ENCODE peak calls at places on chromosomes 12 and 14, in five cellular contexts. One of them, this sample, is unnamed.

GRCh38 chr12:30437616-30438015 is 258.1 kb downstream of the IPO8 start:
- DNase-seq in Panc1: no peak
- DNase-seq in transverse colon: no peak
- DNase-seq in left lung: no peak
- DNase-seq in ovary: no peak
- DNase-seq in this sample: no peak

GRCh38 chr14:37588667-37588955 is 6.4 kb downstream of the FOXA1 start:
- DNase-seq in ovary: no peak
- DNase-seq in Panc1: no peak
- DNase-seq in left lung: no peak
- DNase-seq in transverse colon: peak
- DNase-seq in this sample: no peak

GRCh38 chr14:70339970-70340369 is 19.5 kb downstream of the COX16 start:
- DNase-seq in transverse colon: no peak
- DNase-seq in left lung: no peak
- DNase-seq in ovary: no peak
- DNase-seq in Panc1: no peak
- DNase-seq in this sample: no peak

GRCh38 chr12:28051516-28052456 is 79.3 kb upstream of the PTHLH start:
- DNase-seq in left lung: no peak
- DNase-seq in ovary: no peak
- DNase-seq in transverse colon: no peak
- DNase-seq in Panc1: no peak
- DNase-seq in this sample: no peak

GRCh38 chr12:6343518-6343917 is 1.6 kb upstream of the TNFRSF1A start:
- DNase-seq in Panc1: no peak
- DNase-seq in ovary: no peak
- DNase-seq in left lung: no peak
- DNase-seq in transverse colon: no peak
- DNase-seq in this sample: no peak

GRCh38 chr14:98408713-98409112 is 863.3 kb downstream of the BCL11B start:
- DNase-seq in transverse colon: no peak
- DNase-seq in Panc1: no peak
- DNase-seq in left lung: no peak
- DNase-seq in ovary: no peak
- DNase-seq in this sample: no peak

GRCh38 chr12:122421263-122421814 is 1.1 kb downstream of the CLIP1 start:
- DNase-seq in ovary: peak
- DNase-seq in transverse colon: peak
- DNase-seq in left lung: peak
- DNase-seq in Panc1: no peak
- DNase-seq in this sample: peak

GRCh38 chr12:108890208-108890607 is 10.3 kb downstream of the DAO start:
- DNase-seq in transverse colon: no peak
- DNase-seq in Panc1: no peak
- DNase-seq in left lung: no peak
- DNase-seq in ovary: no peak
- DNase-seq in this sample: no peak

GRCh38 chr12:122412851-122413433 is 9.5 kb downstream of the CLIP1 start:
- DNase-seq in ovary: no peak
- DNase-seq in transverse colon: no peak
- DNase-seq in Panc1: no peak
- DNase-seq in left lung: no peak
- DNase-seq in this sample: no peak

GRCh38 chr12:79547044-79547734 is 143.6 kb downstream of the PAWR start:
- DNase-seq in Panc1: peak
- DNase-seq in ovary: no peak
- DNase-seq in transverse colon: peak
- DNase-seq in left lung: no peak
- DNase-seq in this sample: no peak

GRCh38 chr14:90253826-90254225 is 2.5 kb upstream of the PSMC1 start:
- DNase-seq in Panc1: no peak
- DNase-seq in left lung: no peak
- DNase-seq in transverse colon: no peak
- DNase-seq in ovary: no peak
- DNase-seq in this sample: no peak

GRCh38 chr12:11753151-11753501 is 103.7 kb downstream of the ETV6 start:
- DNase-seq in ovary: no peak
- DNase-seq in Panc1: no peak
- DNase-seq in left lung: no peak
- DNase-seq in transverse colon: peak
- DNase-seq in this sample: no peak

GRCh38 chr12:31035944-31036665 is 37.6 kb upstream of the DDX11 start:
- DNase-seq in transverse colon: no peak
- DNase-seq in Panc1: no peak
- DNase-seq in ovary: no peak
- DNase-seq in left lung: no peak
- DNase-seq in this sample: no peak

GRCh38 chr14:56216631-56217379 is 98.6 kb downstream of the PELI2 start:
- DNase-seq in left lung: no peak
- DNase-seq in transverse colon: peak
- DNase-seq in ovary: peak
- DNase-seq in Panc1: no peak
- DNase-seq in this sample: no peak

GRCh38 chr14:77902806-77903205 is 102.9 kb downstream of the ADCK1 start:
- DNase-seq in Panc1: no peak
- DNase-seq in left lung: no peak
- DNase-seq in ovary: no peak
- DNase-seq in transverse colon: no peak
- DNase-seq in this sample: no peak

DNA sequence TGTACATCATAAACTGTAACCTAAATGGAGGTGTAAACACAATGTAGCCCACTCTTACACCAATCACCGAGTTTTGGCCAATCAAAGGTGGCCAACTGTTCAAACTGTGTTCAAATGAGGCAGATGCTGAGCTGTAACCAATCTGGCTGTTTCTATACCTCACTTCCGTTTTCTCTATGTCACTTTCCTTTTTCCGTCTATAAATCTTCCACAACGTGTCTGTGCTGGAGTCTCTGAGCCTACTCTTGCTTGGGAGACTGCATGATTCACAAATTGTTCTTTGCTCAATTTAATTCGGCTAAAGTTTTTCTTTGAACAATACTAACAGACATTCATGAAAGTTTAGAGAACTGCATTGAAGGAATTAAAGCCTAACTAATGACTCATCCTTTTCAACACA is 547.1 kb upstream of the USP15 start:
- DNase-seq in ovary: no peak
- DNase-seq in left lung: no peak
- DNase-seq in Panc1: no peak
- DNase-seq in transverse colon: no peak
- DNase-seq in this sample: no peak
- H3K27ac ChIP-seq in ovary: no peak
- H3K27ac ChIP-seq in left lung: no peak
- H3K27ac ChIP-seq in Panc1: no peak
- H3K27ac ChIP-seq in transverse colon: no peak
- H3K27ac ChIP-seq in this sample: no peak

GRCh38 chr14:24297190-24297964 is 2.2 kb downstream of the DHRS1 start:
- DNase-seq in transverse colon: no peak
- DNase-seq in left lung: no peak
- DNase-seq in ovary: no peak
- DNase-seq in Panc1: no peak
- DNase-seq in this sample: no peak
- TF ChIP-seq CTCF in transverse colon: peak
- TF ChIP-seq CTCF in left lung: peak
- TF ChIP-seq CTCF in ovary: no peak
- TF ChIP-seq CTCF in Panc1: peak
- TF ChIP-seq CTCF in this sample: no peak

GRCh38 chr12:58794859-58795258 is 125.4 kb downstream of the LRIG3 start:
- DNase-seq in ovary: no peak
- DNase-seq in transverse colon: no peak
- DNase-seq in Panc1: no peak
- DNase-seq in left lung: no peak
- DNase-seq in this sample: no peak
- H3K4me3 ChIP-seq in ovary: no peak
- H3K4me3 ChIP-seq in transverse colon: no peak
- H3K4me3 ChIP-seq in Panc1: no peak
- H3K4me3 ChIP-seq in left lung: no peak
- H3K4me3 ChIP-seq in this sample: no peak

GRCh38 chr12:22064968-22065367 is 18.9 kb downstream of the CMAS start:
- DNase-seq in ovary: no peak
- DNase-seq in left lung: no peak
- DNase-seq in transverse colon: no peak
- DNase-seq in Panc1: no peak
- DNase-seq in this sample: no peak

GRCh38 chr12:22069851-22070250 is 23.8 kb downstream of the CMAS start:
- DNase-seq in left lung: no peak
- DNase-seq in transverse colon: no peak
- DNase-seq in ovary: no peak
- DNase-seq in Panc1: no peak
- DNase-seq in this sample: no peak

GRCh38 chr12:22066235-22066765 is 20.3 kb downstream of the CMAS start:
- DNase-seq in ovary: no peak
- DNase-seq in left lung: no peak
- DNase-seq in Panc1: no peak
- DNase-seq in transverse colon: no peak
- DNase-seq in this sample: no peak
- H3K27ac ChIP-seq in ovary: no peak
- H3K27ac ChIP-seq in left lung: no peak
- H3K27ac ChIP-seq in Panc1: no peak
- H3K27ac ChIP-seq in transverse colon: no peak
- H3K27ac ChIP-seq in this sample: no peak

DNA sequence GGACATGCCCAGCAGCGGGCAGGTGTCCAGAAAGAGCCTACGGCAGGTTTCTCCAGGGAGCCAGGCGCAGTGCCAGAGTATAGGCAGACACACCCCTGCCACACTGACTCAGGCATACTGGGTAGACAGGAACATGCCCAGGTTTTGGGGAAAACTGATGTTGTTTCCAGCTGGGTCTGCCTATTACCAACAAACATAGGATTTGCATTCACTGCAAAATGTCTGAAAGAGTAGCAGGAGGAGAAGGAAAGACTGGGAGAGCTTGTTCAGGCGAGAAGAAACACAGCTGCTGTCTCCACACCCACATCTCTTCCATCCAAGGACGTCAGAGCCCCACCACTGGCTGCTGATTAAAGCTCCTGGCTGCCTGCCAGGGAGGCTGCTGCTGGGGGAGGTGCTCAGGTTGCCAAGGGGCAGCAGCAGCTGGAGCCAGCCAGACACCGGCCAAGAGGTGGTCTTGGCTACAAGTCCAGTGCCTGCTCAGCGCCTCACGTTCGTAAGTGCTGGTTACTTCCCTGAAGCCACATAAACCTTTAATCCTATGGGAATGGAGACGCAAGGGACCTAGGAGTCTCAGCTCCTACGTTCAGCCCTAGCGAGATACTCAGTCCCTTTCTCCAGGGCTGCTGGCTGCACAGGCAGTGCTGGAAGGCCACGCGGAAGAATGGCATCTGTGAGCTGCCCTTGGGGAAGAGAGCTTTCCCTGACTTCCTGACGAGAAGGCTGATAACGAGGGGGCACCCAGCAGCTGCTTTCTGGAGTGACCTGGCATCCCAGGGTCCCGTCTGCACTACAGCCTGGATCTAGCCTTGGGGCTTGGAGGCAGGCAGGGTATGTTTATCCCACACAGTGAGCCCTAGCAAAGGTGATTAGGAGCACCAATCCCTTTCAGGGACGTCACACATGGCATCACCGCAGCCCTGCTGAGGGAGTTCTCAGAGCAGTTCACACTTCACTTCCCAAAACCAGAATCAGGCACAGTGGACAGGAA is 58.1 kb downstream of the PLEKHG3 start:
- DNase-seq in Panc1: no peak
- DNase-seq in transverse colon: peak
- DNase-seq in ovary: peak
- DNase-seq in left lung: peak
- DNase-seq in this sample: peak
- TF ChIP-seq CTCF in Panc1: no peak
- TF ChIP-seq CTCF in transverse colon: no peak
- TF ChIP-seq CTCF in ovary: no peak
- TF ChIP-seq CTCF in left lung: no peak
- TF ChIP-seq CTCF in this sample: no peak

DNA sequence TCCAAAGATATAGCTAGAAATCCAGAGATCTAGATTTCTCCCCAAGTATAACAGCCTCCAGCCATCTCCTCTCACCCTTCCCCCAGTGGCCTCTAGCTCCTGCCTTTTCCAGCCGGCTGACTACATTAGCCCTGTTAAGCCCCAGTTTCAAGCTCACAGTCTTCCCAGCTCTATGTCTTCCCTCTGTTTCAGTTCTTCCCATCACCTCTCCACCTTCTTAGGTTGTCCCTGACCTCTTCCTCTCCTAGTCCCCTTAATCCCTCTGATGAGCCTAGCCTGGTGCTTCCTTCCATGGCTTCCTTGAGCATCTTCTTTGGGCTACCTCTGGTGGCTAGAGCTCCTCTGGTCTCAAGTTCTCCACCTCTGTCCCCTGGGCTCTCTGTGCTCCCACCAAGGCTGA is 944 bp upstream of the GDF11 start:
- DNase-seq in Panc1: no peak
- DNase-seq in left lung: no peak
- DNase-seq in transverse colon: no peak
- DNase-seq in ovary: no peak
- DNase-seq in this sample: no peak
- H3K4me3 ChIP-seq in Panc1: no peak
- H3K4me3 ChIP-seq in left lung: no peak
- H3K4me3 ChIP-seq in transverse colon: no peak
- H3K4me3 ChIP-seq in ovary: no peak
- H3K4me3 ChIP-seq in this sample: no peak

GRCh38 chr14:94403312-94403711 is 14.9 kb upstream of the SERPINA1 start:
- DNase-seq in ovary: no peak
- DNase-seq in left lung: no peak
- DNase-seq in transverse colon: no peak
- DNase-seq in Panc1: no peak
- DNase-seq in this sample: no peak
- H3K27ac ChIP-seq in ovary: no peak
- H3K27ac ChIP-seq in left lung: no peak
- H3K27ac ChIP-seq in transverse colon: no peak
- H3K27ac ChIP-seq in Panc1: no peak
- H3K27ac ChIP-seq in this sample: no peak

GRCh38 chr12:3120701-3121100 is 43.5 kb downstream of the TSPAN9 start:
- DNase-seq in ovary: no peak
- DNase-seq in Panc1: no peak
- DNase-seq in left lung: no peak
- DNase-seq in transverse colon: no peak
- DNase-seq in this sample: no peak

GRCh38 chr12:3123729-3124128 is 46.5 kb downstream of the TSPAN9 start:
- DNase-seq in ovary: no peak
- DNase-seq in transverse colon: no peak
- DNase-seq in left lung: no peak
- DNase-seq in Panc1: no peak
- DNase-seq in this sample: no peak

GRCh38 chr12:3124917-3125316 is 47.7 kb downstream of the TSPAN9 start:
- DNase-seq in transverse colon: no peak
- DNase-seq in ovary: no peak
- DNase-seq in left lung: no peak
- DNase-seq in Panc1: no peak
- DNase-seq in this sample: no peak

GRCh38 chr12:3125674-3126073 is 48.5 kb downstream of the TSPAN9 start:
- DNase-seq in left lung: no peak
- DNase-seq in ovary: no peak
- DNase-seq in transverse colon: no peak
- DNase-seq in Panc1: no peak
- DNase-seq in this sample: no peak

GRCh38 chr12:3122841-3123678 is 45.9 kb downstream of the TSPAN9 start:
- DNase-seq in transverse colon: no peak
- DNase-seq in Panc1: no peak
- DNase-seq in left lung: peak
- DNase-seq in ovary: no peak
- DNase-seq in this sample: peak
- TF ChIP-seq CTCF in transverse colon: no peak
- TF ChIP-seq CTCF in Panc1: no peak
- TF ChIP-seq CTCF in left lung: peak
- TF ChIP-seq CTCF in ovary: no peak
- TF ChIP-seq CTCF in this sample: no peak

This sample was measured in right atrium auricular region.